ENCODE peak calls at places on chromosomes 13 and 19, in seven cellular contexts. S, T, H, I, B, O and P are unnamed samples.

GRCh38 chr19:55441692-55442321 is 1.3 kb downstream of the SHISA7 start:
- DNase-seq in S (no peak), T (no peak), H (peak; percentile 87), I (peak; percentile 71), B (no peak), O (no peak), P (no peak)

GRCh38 chr19:51029718-51030117 is 3.3 kb upstream of the KLK11 start:
- DNase-seq in S (peak; percentile 39), T (no peak), H (peak; percentile 56), I (peak; percentile 18), B (no peak), O (no peak), P (peak; percentile 39)

GRCh38 chr13:43269037-43269476 is 245.7 kb downstream of the DNAJC15 start:
- DNase-seq in S (peak; percentile 66), T (peak; percentile 72), H (no peak), I (no peak), B (no peak), O (no peak), P (no peak)

GRCh38 chr13:112690242-112690943 is 555 bp downstream of the ATP11A start:
- DNase-seq in S (no peak), T (no peak), H (peak; percentile 64), I (peak; percentile 38), B (no peak), O (peak; percentile 65), P (peak; percentile 84)

GRCh38 chr19:18144906-18145305 is 8.1 kb upstream of the PIK3R2 start:
- DNase-seq in S (no peak), T (no peak), H (no peak), I (no peak), B (no peak), O (no peak), P (no peak)

GRCh38 chr13:40206241-40207109 is 460.0 kb downstream of the FOXO1 start:
- DNase-seq in S (no peak), T (no peak), H (no peak), I (no peak), B (no peak), O (peak; percentile 39), P (no peak)

GRCh38 chr13:28059214-28059613 is 41.2 kb downstream of the FLT3 start:
- DNase-seq in S (peak; percentile 35), T (peak; percentile 48), H (peak; percentile 83), I (peak; percentile 54), B (peak; percentile 43), O (peak; percentile 73), P (peak; percentile 7)

GRCh38 chr13:58619396-58620113 is 988.0 kb downstream of the PCDH17 start:
- DNase-seq in S (no peak), T (no peak), H (no peak), I (no peak), B (no peak), O (no peak), P (peak; percentile 60)

GRCh38 chr19:52991484-52991883 is 22.2 kb upstream of the ERVV-1 start:
- DNase-seq in S (no peak), T (no peak), H (no peak), I (no peak), B (no peak), O (no peak), P (no peak)

GRCh38 chr13:97182065-97182890 is 39.9 kb upstream of the MBNL2 start:
- DNase-seq in S (no peak), T (no peak), H (no peak), I (no peak), B (no peak), O (no peak), P (no peak)

DNA sequence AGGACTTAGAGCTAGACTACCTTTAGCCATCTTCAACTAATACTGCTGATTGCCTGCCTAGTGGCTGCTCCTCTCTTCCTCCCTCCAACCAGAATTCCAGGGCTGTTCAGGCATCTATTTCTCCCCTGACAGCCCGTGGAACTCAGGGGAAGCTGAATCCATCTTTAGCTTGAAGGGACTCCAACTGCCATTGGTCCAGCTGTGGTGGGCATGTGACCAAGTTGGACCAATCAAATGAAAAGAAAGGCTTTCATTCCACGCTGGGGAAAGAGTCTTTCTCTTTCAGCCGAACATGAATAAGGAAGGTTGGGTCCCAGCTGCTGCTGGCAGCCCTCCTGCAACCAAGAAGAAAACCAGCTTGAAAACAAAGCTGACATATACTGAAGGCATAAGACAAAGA is 168.5 kb upstream of the OBI1 start:
- DNase-seq in S (peak; percentile 0), T (no peak), H (peak; percentile 38), I (no peak), B (no peak), O (no peak), P (no peak)
- TF ChIP-seq REST in S (no peak), T (no peak), H (no peak), I (no peak), B (no peak), O (no peak), P (no peak)

GRCh38 chr13:53382008-53382407 is 353.4 kb downstream of the OLFM4 start:
- DNase-seq in S (no peak), T (no peak), H (peak; percentile 69), I (no peak), B (no peak), O (no peak), P (no peak)
- TF ChIP-seq REST in S (no peak), T (no peak), H (no peak), I (no peak), B (no peak), O (no peak), P (no peak)

DNA sequence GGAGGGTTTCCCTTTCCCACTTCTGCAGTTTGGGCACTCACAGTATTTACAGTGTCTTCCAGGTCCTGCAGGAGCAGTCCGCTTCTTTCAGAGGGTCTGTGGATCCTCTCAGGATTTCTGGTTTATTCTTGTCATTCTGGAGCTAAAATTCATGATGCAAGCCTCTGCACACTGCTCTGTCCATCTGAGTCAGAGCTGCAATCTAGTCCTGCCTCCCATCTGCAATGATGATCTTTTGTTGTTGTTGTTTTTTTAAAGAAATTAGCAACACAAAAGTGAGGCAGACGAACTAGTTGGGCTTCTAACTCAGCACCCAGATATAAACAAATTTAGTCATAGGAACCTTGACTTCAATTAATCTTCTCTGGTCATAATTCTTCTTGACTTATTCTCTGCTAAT is 86.5 kb downstream of the DLEU7 start:
- DNase-seq in S (no peak), T (no peak), H (no peak), I (no peak), B (no peak), O (no peak), P (no peak)
- TF ChIP-seq REST in S (no peak), T (no peak), H (no peak), I (no peak), B (no peak), O (no peak), P (no peak)

DNA sequence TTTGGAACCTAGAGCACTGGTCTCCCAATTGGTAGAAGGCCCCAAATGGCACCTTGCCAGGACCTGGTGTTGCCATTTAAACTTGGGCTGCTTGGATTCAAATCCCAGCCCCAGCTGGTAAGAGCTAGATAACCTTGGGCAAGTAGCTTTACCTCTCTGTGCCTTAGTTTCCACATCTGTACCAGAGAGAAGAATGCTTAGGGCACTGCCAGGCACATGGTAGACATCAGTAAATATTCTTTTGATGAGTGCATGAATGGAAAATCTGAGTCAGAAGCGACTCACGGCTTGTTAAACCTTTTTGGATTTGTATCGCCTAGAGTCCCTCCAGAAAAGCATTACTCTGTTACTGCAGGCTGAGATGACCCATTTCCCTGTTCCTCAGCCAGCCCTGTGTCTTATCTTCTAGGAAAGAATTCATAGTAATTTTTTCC is 90.9 kb downstream of the SIPA1L3 start:
- DNase-seq in S (peak; percentile 89), T (no peak), H (no peak), I (no peak), B (peak; percentile 91), O (no peak), P (no peak)
- TF ChIP-seq REST in S (no peak), T (no peak), H (no peak), I (no peak), B (no peak), O (no peak), P (no peak)